ENCODE peak calls at places on chromosomes 13 and 19, in five cellular contexts. One of them, this sample, is unnamed.

GRCh38 chr19:1082165-1082927 is 12.8 kb downstream of the POLR2E start:
- DNase-seq in GM12878: no peak
- DNase-seq in IMR-90: no peak
- DNase-seq in A549: peak; percentile 50
- DNase-seq in K562: peak; percentile 97
- DNase-seq in this sample: peak; percentile 89

GRCh38 chr13:70162141-70162540 is 53.9 kb upstream of the KLHL1 start:
- DNase-seq in K562: no peak
- DNase-seq in GM12878: no peak
- DNase-seq in A549: no peak
- DNase-seq in IMR-90: no peak
- DNase-seq in this sample: no peak

GRCh38 chr13:43730642-43731041 is 56.1 kb downstream of the ENOX1 start:
- DNase-seq in IMR-90: peak; percentile 80
- DNase-seq in GM12878: no peak
- DNase-seq in K562: no peak
- DNase-seq in A549: no peak
- DNase-seq in this sample: no peak

GRCh38 chr13:33590936-33591335 is 227.0 kb upstream of the RFC3 start:
- DNase-seq in K562: no peak
- DNase-seq in A549: no peak
- DNase-seq in GM12878: no peak
- DNase-seq in IMR-90: no peak
- DNase-seq in this sample: no peak

GRCh38 chr19:53818756-53819155 is 5.4 kb downstream of the NLRP12 start:
- DNase-seq in A549: no peak
- DNase-seq in K562: no peak
- DNase-seq in GM12878: no peak
- DNase-seq in IMR-90: no peak
- DNase-seq in this sample: no peak

GRCh38 chr13:112955271-112955937 is 13.6 kb upstream of the MCF2L start:
- DNase-seq in K562: no peak
- DNase-seq in GM12878: no peak
- DNase-seq in IMR-90: no peak
- DNase-seq in A549: no peak
- DNase-seq in this sample: no peak

GRCh38 chr19:13120817-13121216 is 2.8 kb downstream of the NACC1 start:
- DNase-seq in A549: no peak
- DNase-seq in IMR-90: peak; percentile 85
- DNase-seq in K562: no peak
- DNase-seq in GM12878: no peak
- DNase-seq in this sample: no peak

GRCh38 chr19:33310606-33311325 is 8.4 kb upstream of the CEBPA start:
- DNase-seq in IMR-90: no peak
- DNase-seq in K562: no peak
- DNase-seq in GM12878: no peak
- DNase-seq in A549: no peak
- DNase-seq in this sample: no peak

GRCh38 chr13:37621811-37622361 is 23.3 kb upstream of the POSTN start:
- DNase-seq in K562: no peak
- DNase-seq in GM12878: no peak
- DNase-seq in IMR-90: peak; percentile 84
- DNase-seq in A549: no peak
- DNase-seq in this sample: no peak

GRCh38 chr19:14517446-14517839 is 754 bp downstream of the DNAJB1 start:
- DNase-seq in A549: no peak
- DNase-seq in K562: no peak
- DNase-seq in GM12878: no peak
- DNase-seq in IMR-90: peak; percentile 28
- DNase-seq in this sample: no peak

GRCh38 chr19:40945645-40946044 is 45.4 kb upstream of the CYP2B6 start:
- DNase-seq in A549: no peak
- DNase-seq in IMR-90: no peak
- DNase-seq in GM12878: no peak
- DNase-seq in K562: peak; percentile 29
- DNase-seq in this sample: no peak

GRCh38 chr13:43804461-43805070 is 17.8 kb upstream of the ENOX1 start:
- DNase-seq in GM12878: peak; percentile 13
- DNase-seq in IMR-90: peak; percentile 78
- DNase-seq in A549: peak; percentile 9
- DNase-seq in K562: peak; percentile 36
- DNase-seq in this sample: peak; percentile 55

GRCh38 chr13:114282143-114282685 is 813 bp downstream of the UPF3A start:
- DNase-seq in A549: no peak
- DNase-seq in K562: peak; percentile 56
- DNase-seq in GM12878: peak; percentile 23
- DNase-seq in IMR-90: peak; percentile 65
- DNase-seq in this sample: no peak

GRCh38 chr13:91174886-91175501 is 172.5 kb upstream of the MIR17HG start:
- DNase-seq in IMR-90: no peak
- DNase-seq in GM12878: no peak
- DNase-seq in A549: no peak
- DNase-seq in K562: no peak
- DNase-seq in this sample: no peak

GRCh38 chr19:5567971-5568407 is 236 bp upstream of the TINCR start:
- DNase-seq in A549: no peak
- DNase-seq in K562: no peak
- DNase-seq in IMR-90: no peak
- DNase-seq in GM12878: no peak
- DNase-seq in this sample: no peak

GRCh38 chr13:39751805-39752204 is 96.3 kb downstream of the COG6 start:
- DNase-seq in GM12878: no peak
- DNase-seq in K562: no peak
- DNase-seq in IMR-90: no peak
- DNase-seq in A549: no peak
- DNase-seq in this sample: no peak

GRCh38 chr19:58547323-58548312 is 3.8 kb downstream of the TRIM28 start:
- DNase-seq in A549: no peak
- DNase-seq in K562: no peak
- DNase-seq in IMR-90: no peak
- DNase-seq in GM12878: no peak
- DNase-seq in this sample: no peak

GRCh38 chr13:26051231-26052135 is at the start of gene SHISA2:
- DNase-seq in A549: no peak
- DNase-seq in GM12878: no peak
- DNase-seq in K562: no peak
- DNase-seq in IMR-90: peak; percentile 31
- DNase-seq in this sample: no peak

GRCh38 chr13:21511841-21512240 is 52.7 kb upstream of the ZDHHC20 start:
- DNase-seq in K562: no peak
- DNase-seq in GM12878: no peak
- DNase-seq in IMR-90: peak; percentile 31
- DNase-seq in A549: no peak
- DNase-seq in this sample: no peak

GRCh38 chr13:24627090-24627714 is 53.0 kb upstream of the ATP12A start:
- DNase-seq in K562: peak; percentile 52
- DNase-seq in IMR-90: no peak
- DNase-seq in GM12878: no peak
- DNase-seq in A549: peak; percentile 13
- DNase-seq in this sample: peak; percentile 4

GRCh38 chr19:5220361-5220760 is 120.3 kb downstream of the PTPRS start:
- DNase-seq in GM12878: no peak
- DNase-seq in IMR-90: no peak
- DNase-seq in K562: no peak
- DNase-seq in A549: no peak
- DNase-seq in this sample: no peak

GRCh38 chr19:31834070-31834469 is 484.8 kb upstream of the TSHZ3 start:
- DNase-seq in GM12878: no peak
- DNase-seq in IMR-90: no peak
- DNase-seq in A549: no peak
- DNase-seq in K562: no peak
- DNase-seq in this sample: no peak

GRCh38 chr19:23263870-23264590 is 13.8 kb upstream of the ZNF724 start:
- DNase-seq in A549: no peak
- DNase-seq in K562: no peak
- DNase-seq in IMR-90: no peak
- DNase-seq in GM12878: no peak
- DNase-seq in this sample: no peak

GRCh38 chr13:87322386-87322785 is 348.8 kb upstream of the SLITRK5 start:
- DNase-seq in GM12878: no peak
- DNase-seq in A549: no peak
- DNase-seq in IMR-90: no peak
- DNase-seq in K562: no peak
- DNase-seq in this sample: no peak

GRCh38 chr19:38255759-38256052 is 468 bp downstream of the PPP1R14A start:
- DNase-seq in IMR-90: no peak
- DNase-seq in K562: no peak
- DNase-seq in GM12878: no peak
- DNase-seq in A549: no peak
- DNase-seq in this sample: no peak

GRCh38 chr19:2983351-2984195 is 6.2 kb downstream of the TLE6 start:
- DNase-seq in IMR-90: peak; percentile 7
- DNase-seq in A549: no peak
- DNase-seq in GM12878: no peak
- DNase-seq in K562: no peak
- DNase-seq in this sample: no peak

GRCh38 chr19:29639086-29639485 is 26.2 kb upstream of the PLEKHF1 start:
- DNase-seq in A549: no peak
- DNase-seq in IMR-90: no peak
- DNase-seq in GM12878: no peak
- DNase-seq in K562: no peak
- DNase-seq in this sample: no peak

GRCh38 chr19:33883869-33884519 is 87.3 kb downstream of the KCTD15 start:
- DNase-seq in IMR-90: no peak
- DNase-seq in GM12878: no peak
- DNase-seq in K562: no peak
- DNase-seq in A549: no peak
- DNase-seq in this sample: no peak

DNA sequence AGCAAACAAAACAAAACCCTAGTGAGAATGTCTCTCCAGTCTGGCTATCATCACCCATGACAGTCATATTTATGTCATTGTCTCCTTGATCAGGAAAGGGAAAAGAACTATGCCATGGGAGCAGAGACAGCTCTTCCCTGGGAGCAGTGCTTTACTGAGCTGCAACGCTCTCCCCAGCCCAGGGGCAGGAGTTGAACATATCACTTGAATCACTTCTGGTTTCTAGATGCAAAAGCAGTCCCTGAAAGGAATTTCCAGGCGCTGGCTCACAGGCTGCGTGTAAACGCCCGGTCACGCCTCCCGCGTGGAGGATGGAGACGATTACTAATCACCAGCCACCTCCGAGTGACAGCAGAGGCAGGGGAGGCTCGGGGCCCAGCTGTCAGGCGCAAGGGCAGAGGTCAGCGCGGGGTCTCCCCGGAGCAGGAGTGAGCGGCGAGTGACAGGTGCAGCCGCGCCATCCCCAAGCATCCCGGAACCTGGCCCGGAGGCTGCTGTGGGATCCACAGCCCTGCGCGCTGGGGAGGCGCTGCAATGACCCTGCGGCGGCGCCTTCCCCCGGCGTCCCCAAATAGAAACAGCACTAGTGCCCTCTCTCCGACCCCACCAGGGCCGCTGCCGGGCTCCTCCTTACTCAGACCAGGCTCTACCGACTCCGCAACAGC is 23.5 kb upstream of the DCLK1 start:
- DNase-seq in GM12878: no peak
- DNase-seq in A549: no peak
- DNase-seq in K562: no peak
- DNase-seq in IMR-90: no peak
- DNase-seq in this sample: no peak
- TF ChIP-seq CEBPB in GM12878: no peak
- TF ChIP-seq CEBPB in A549: no peak
- TF ChIP-seq CEBPB in K562: no peak
- TF ChIP-seq CEBPB in IMR-90: no peak
- TF ChIP-seq CEBPB in this sample: no peak

GRCh38 chr13:80029170-80029569 is 311.8 kb downstream of the SPRY2 start:
- DNase-seq in GM12878: no peak
- DNase-seq in IMR-90: no peak
- DNase-seq in A549: no peak
- DNase-seq in K562: no peak
- DNase-seq in this sample: no peak
- TF ChIP-seq CEBPB in GM12878: no peak
- TF ChIP-seq CEBPB in IMR-90: no peak
- TF ChIP-seq CEBPB in A549: no peak
- TF ChIP-seq CEBPB in K562: no peak
- TF ChIP-seq CEBPB in this sample: no peak

GRCh38 chr19:51327066-51327985 is 14.6 kb downstream of the VSIG10L start:
- DNase-seq in K562: peak; percentile 86
- DNase-seq in A549: peak; percentile 88
- DNase-seq in GM12878: no peak
- DNase-seq in IMR-90: peak; percentile 17
- DNase-seq in this sample: no peak
- TF ChIP-seq CEBPB in K562: no peak
- TF ChIP-seq CEBPB in A549: no peak
- TF ChIP-seq CEBPB in GM12878: no peak
- TF ChIP-seq CEBPB in IMR-90: no peak
- TF ChIP-seq CEBPB in this sample: no peak

GRCh38 chr13:99218126-99218525 is 17.5 kb downstream of the UBAC2 start:
- DNase-seq in K562: no peak
- DNase-seq in GM12878: no peak
- DNase-seq in A549: no peak
- DNase-seq in IMR-90: no peak
- DNase-seq in this sample: no peak
- TF ChIP-seq CEBPB in K562: no peak
- TF ChIP-seq CEBPB in GM12878: no peak
- TF ChIP-seq CEBPB in A549: no peak
- TF ChIP-seq CEBPB in IMR-90: no peak
- TF ChIP-seq CEBPB in this sample: no peak

GRCh38 chr13:75910591-75910990 is 274.5 kb downstream of the LMO7 start:
- DNase-seq in GM12878: no peak
- DNase-seq in IMR-90: no peak
- DNase-seq in A549: no peak
- DNase-seq in K562: no peak
- DNase-seq in this sample: no peak

GRCh38 chr13:75904012-75904411 is 267.9 kb downstream of the LMO7 start:
- DNase-seq in K562: no peak
- DNase-seq in GM12878: no peak
- DNase-seq in A549: no peak
- DNase-seq in IMR-90: no peak
- DNase-seq in this sample: no peak

GRCh38 chr13:75908137-75908536 is 272.0 kb downstream of the LMO7 start:
- DNase-seq in A549: no peak
- DNase-seq in K562: no peak
- DNase-seq in GM12878: no peak
- DNase-seq in IMR-90: no peak
- DNase-seq in this sample: no peak

GRCh38 chr13:75906315-75906714 is 270.2 kb downstream of the LMO7 start:
- DNase-seq in IMR-90: no peak
- DNase-seq in A549: no peak
- DNase-seq in GM12878: no peak
- DNase-seq in K562: no peak
- DNase-seq in this sample: no peak

DNA sequence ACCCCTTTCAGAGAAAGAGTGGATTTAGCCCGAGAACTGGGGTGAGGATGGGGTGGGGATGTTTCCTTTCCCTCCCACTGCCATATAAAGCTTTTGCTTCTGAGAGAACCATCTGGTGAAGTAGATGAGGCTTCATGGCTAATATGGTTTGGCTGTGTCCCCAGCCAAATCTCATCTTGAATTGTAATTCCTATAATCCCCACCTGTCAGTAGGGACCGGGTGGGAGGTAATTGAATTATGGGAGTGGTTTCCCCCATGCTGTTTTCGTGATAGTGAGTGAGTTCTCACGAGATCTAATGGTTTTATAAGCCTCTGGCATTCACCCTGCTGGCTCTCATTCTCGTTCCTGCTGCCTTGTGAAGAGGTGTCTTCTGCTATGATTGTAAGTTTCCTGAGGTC is 270.9 kb downstream of the LMO7 start:
- DNase-seq in A549: no peak
- DNase-seq in GM12878: no peak
- DNase-seq in K562: no peak
- DNase-seq in IMR-90: no peak
- DNase-seq in this sample: no peak
- TF ChIP-seq CEBPB in A549: no peak
- TF ChIP-seq CEBPB in GM12878: no peak
- TF ChIP-seq CEBPB in K562: no peak
- TF ChIP-seq CEBPB in IMR-90: no peak
- TF ChIP-seq CEBPB in this sample: no peak